ENCODE peak calls at places on chromosome 3, in seven cellular contexts. One of them, this sample, is unnamed.

GRCh38 chr3:179701176-179701827 is 48.5 kb downstream of the USP13 start:
- DNase-seq in astrocyte: no peak
- DNase-seq in OCI-LY7: no peak
- DNase-seq in ovary: no peak
- DNase-seq in esophagus squamous epithelium: no peak
- DNase-seq in heart right ventricle: no peak
- DNase-seq in adrenal gland: no peak
- DNase-seq in this sample: no peak

GRCh38 chr3:128946411-128946810 is 47.5 kb downstream of the CFAP92 start:
- DNase-seq in ovary: no peak
- DNase-seq in esophagus squamous epithelium: no peak
- DNase-seq in astrocyte: peak
- DNase-seq in OCI-LY7: no peak
- DNase-seq in heart right ventricle: no peak
- DNase-seq in adrenal gland: no peak
- DNase-seq in this sample: no peak

GRCh38 chr3:122942937-122943827 is 84.4 kb downstream of the SEMA5B start:
- DNase-seq in ovary: peak
- DNase-seq in astrocyte: peak
- DNase-seq in esophagus squamous epithelium: no peak
- DNase-seq in adrenal gland: peak
- DNase-seq in OCI-LY7: peak
- DNase-seq in heart right ventricle: peak
- DNase-seq in this sample: peak

GRCh38 chr3:197800379-197800778 is 9.3 kb downstream of the LRCH3 start:
- DNase-seq in OCI-LY7: no peak
- DNase-seq in esophagus squamous epithelium: no peak
- DNase-seq in astrocyte: peak
- DNase-seq in heart right ventricle: no peak
- DNase-seq in adrenal gland: no peak
- DNase-seq in ovary: no peak
- DNase-seq in this sample: no peak

GRCh38 chr3:12833226-12834161 is 7.9 kb downstream of the RPL32 start:
- DNase-seq in heart right ventricle: no peak
- DNase-seq in astrocyte: no peak
- DNase-seq in esophagus squamous epithelium: no peak
- DNase-seq in adrenal gland: no peak
- DNase-seq in OCI-LY7: no peak
- DNase-seq in ovary: no peak
- DNase-seq in this sample: no peak

GRCh38 chr3:122100591-122101491 is 45.7 kb downstream of the CD86 start:
- DNase-seq in OCI-LY7: peak
- DNase-seq in heart right ventricle: no peak
- DNase-seq in ovary: no peak
- DNase-seq in astrocyte: no peak
- DNase-seq in esophagus squamous epithelium: no peak
- DNase-seq in adrenal gland: no peak
- DNase-seq in this sample: no peak

GRCh38 chr3:59388555-59389280 is 338.9 kb upstream of the CFAP20DC start:
- DNase-seq in OCI-LY7: no peak
- DNase-seq in astrocyte: peak
- DNase-seq in adrenal gland: no peak
- DNase-seq in heart right ventricle: no peak
- DNase-seq in ovary: no peak
- DNase-seq in esophagus squamous epithelium: no peak
- DNase-seq in this sample: no peak

GRCh38 chr3:189927975-189928895 is 192.5 kb downstream of the P3H2 start:
- DNase-seq in esophagus squamous epithelium: no peak
- DNase-seq in heart right ventricle: no peak
- DNase-seq in adrenal gland: no peak
- DNase-seq in astrocyte: peak
- DNase-seq in ovary: no peak
- DNase-seq in OCI-LY7: no peak
- DNase-seq in this sample: no peak

GRCh38 chr3:122929188-122929465 is 98.4 kb downstream of the SEMA5B start:
- DNase-seq in heart right ventricle: no peak
- DNase-seq in adrenal gland: no peak
- DNase-seq in OCI-LY7: no peak
- DNase-seq in astrocyte: no peak
- DNase-seq in ovary: no peak
- DNase-seq in esophagus squamous epithelium: no peak
- DNase-seq in this sample: no peak

GRCh38 chr3:158770254-158771017 is 31.4 kb upstream of the MFSD1 start:
- DNase-seq in heart right ventricle: no peak
- DNase-seq in esophagus squamous epithelium: no peak
- DNase-seq in adrenal gland: no peak
- DNase-seq in astrocyte: peak
- DNase-seq in ovary: no peak
- DNase-seq in OCI-LY7: no peak
- DNase-seq in this sample: no peak

GRCh38 chr3:193905541-193905940 is 230.4 kb upstream of the HES1 start:
- DNase-seq in astrocyte: no peak
- DNase-seq in ovary: no peak
- DNase-seq in adrenal gland: peak
- DNase-seq in esophagus squamous epithelium: no peak
- DNase-seq in heart right ventricle: no peak
- DNase-seq in OCI-LY7: no peak
- DNase-seq in this sample: no peak

GRCh38 chr3:146161725-146162047 is 702 bp upstream of the PLOD2 start:
- DNase-seq in ovary: peak
- DNase-seq in OCI-LY7: no peak
- DNase-seq in esophagus squamous epithelium: no peak
- DNase-seq in astrocyte: peak
- DNase-seq in heart right ventricle: peak
- DNase-seq in adrenal gland: peak
- DNase-seq in this sample: peak

GRCh38 chr3:138898301-138898700 is 48.6 kb downstream of the FOXL2 start:
- DNase-seq in astrocyte: peak
- DNase-seq in heart right ventricle: peak
- DNase-seq in ovary: no peak
- DNase-seq in adrenal gland: no peak
- DNase-seq in OCI-LY7: no peak
- DNase-seq in esophagus squamous epithelium: no peak
- DNase-seq in this sample: no peak

GRCh38 chr3:188061133-188061532 is 92.8 kb upstream of the LPP start:
- DNase-seq in esophagus squamous epithelium: no peak
- DNase-seq in astrocyte: peak
- DNase-seq in adrenal gland: no peak
- DNase-seq in OCI-LY7: peak
- DNase-seq in ovary: no peak
- DNase-seq in heart right ventricle: no peak
- DNase-seq in this sample: no peak

GRCh38 chr3:55330355-55330754 is 156.8 kb downstream of the WNT5A start:
- DNase-seq in heart right ventricle: no peak
- DNase-seq in astrocyte: peak
- DNase-seq in esophagus squamous epithelium: no peak
- DNase-seq in ovary: peak
- DNase-seq in OCI-LY7: no peak
- DNase-seq in adrenal gland: peak
- DNase-seq in this sample: no peak

GRCh38 chr3:155173771-155174170 is 93.7 kb downstream of the MME start:
- DNase-seq in ovary: no peak
- DNase-seq in heart right ventricle: no peak
- DNase-seq in OCI-LY7: no peak
- DNase-seq in astrocyte: no peak
- DNase-seq in adrenal gland: no peak
- DNase-seq in esophagus squamous epithelium: no peak
- DNase-seq in this sample: no peak

GRCh38 chr3:102081587-102082289 is 232.4 kb downstream of the NFKBIZ start:
- DNase-seq in OCI-LY7: no peak
- DNase-seq in ovary: no peak
- DNase-seq in heart right ventricle: no peak
- DNase-seq in astrocyte: no peak
- DNase-seq in esophagus squamous epithelium: no peak
- DNase-seq in adrenal gland: no peak
- DNase-seq in this sample: no peak

GRCh38 chr3:61158676-61159075 is 92.6 kb downstream of the FHIT start:
- DNase-seq in OCI-LY7: no peak
- DNase-seq in esophagus squamous epithelium: no peak
- DNase-seq in astrocyte: no peak
- DNase-seq in ovary: no peak
- DNase-seq in heart right ventricle: no peak
- DNase-seq in adrenal gland: no peak
- DNase-seq in this sample: no peak

GRCh38 chr3:14279706-14280061 is 101.1 kb downstream of the LSM3 start:
- DNase-seq in astrocyte: no peak
- DNase-seq in OCI-LY7: no peak
- DNase-seq in heart right ventricle: no peak
- DNase-seq in adrenal gland: no peak
- DNase-seq in ovary: no peak
- DNase-seq in esophagus squamous epithelium: no peak
- DNase-seq in this sample: no peak

GRCh38 chr3:14277557-14277956 is 98.9 kb downstream of the LSM3 start:
- DNase-seq in OCI-LY7: no peak
- DNase-seq in esophagus squamous epithelium: no peak
- DNase-seq in heart right ventricle: no peak
- DNase-seq in ovary: no peak
- DNase-seq in astrocyte: no peak
- DNase-seq in adrenal gland: no peak
- DNase-seq in this sample: no peak

GRCh38 chr3:14280326-14280725 is 101.7 kb downstream of the LSM3 start:
- DNase-seq in adrenal gland: no peak
- DNase-seq in OCI-LY7: no peak
- DNase-seq in astrocyte: no peak
- DNase-seq in ovary: no peak
- DNase-seq in heart right ventricle: no peak
- DNase-seq in esophagus squamous epithelium: no peak
- DNase-seq in this sample: no peak

GRCh38 chr3:14278265-14278798 is 99.7 kb downstream of the LSM3 start:
- DNase-seq in adrenal gland: no peak
- DNase-seq in ovary: no peak
- DNase-seq in astrocyte: no peak
- DNase-seq in esophagus squamous epithelium: no peak
- DNase-seq in heart right ventricle: no peak
- DNase-seq in OCI-LY7: no peak
- DNase-seq in this sample: no peak

DNA sequence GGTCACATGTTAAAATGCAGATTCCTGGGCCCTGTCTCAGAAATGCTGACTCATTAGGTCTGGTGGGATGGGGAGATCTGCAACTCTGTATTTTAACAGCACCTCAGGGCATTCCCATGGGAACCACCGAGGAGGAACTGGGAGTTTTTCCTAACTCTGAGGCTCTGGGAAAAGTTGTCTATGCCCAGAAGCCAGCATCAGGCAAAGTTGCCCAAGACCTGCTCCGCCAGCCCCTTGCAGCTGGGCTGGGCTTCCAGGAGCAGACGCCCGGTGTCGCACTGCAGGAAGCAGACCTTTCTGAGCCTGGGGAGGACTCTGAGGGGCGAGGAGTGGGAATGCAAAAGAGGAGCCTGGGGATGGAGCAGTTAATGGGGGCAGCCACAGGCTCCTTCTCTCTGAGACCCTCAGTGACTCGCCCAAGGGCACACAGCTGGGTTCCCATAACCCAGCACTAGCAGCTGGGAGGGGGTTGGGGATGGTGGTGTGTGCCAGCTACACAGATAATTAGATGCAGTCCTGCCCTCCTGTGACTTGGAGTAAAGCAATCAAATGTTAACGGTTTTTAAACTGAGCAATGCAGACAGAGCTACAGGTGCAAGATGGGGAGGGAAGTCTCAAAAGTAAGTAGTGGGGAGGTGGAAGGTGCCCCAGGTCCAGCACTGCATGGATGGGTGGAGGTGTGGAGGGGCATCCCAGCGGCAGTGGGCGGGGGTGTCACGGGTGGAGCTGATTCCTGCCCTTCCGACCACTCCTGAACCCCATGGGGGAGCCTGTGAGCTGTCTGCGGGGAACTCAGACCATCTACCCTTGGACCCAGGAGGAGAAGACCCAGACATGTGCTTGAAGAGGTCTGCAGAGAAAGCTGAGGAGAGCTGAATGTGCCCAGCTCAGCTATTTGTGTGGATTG is 100.4 kb downstream of the LSM3 start:
- DNase-seq in OCI-LY7: no peak
- DNase-seq in heart right ventricle: no peak
- DNase-seq in adrenal gland: no peak
- DNase-seq in astrocyte: no peak
- DNase-seq in ovary: no peak
- DNase-seq in esophagus squamous epithelium: no peak
- DNase-seq in this sample: no peak
- H3K27ac ChIP-seq in OCI-LY7: no peak
- H3K27ac ChIP-seq in heart right ventricle: no peak
- H3K27ac ChIP-seq in adrenal gland: no peak
- H3K27ac ChIP-seq in astrocyte: no peak
- H3K27ac ChIP-seq in ovary: no peak
- H3K27ac ChIP-seq in esophagus squamous epithelium: no peak
- H3K27ac ChIP-seq in this sample: no peak

GRCh38 chr3:195270079-195270349 is 945 bp downstream of the XXYLT1 start:
- DNase-seq in OCI-LY7: no peak
- DNase-seq in heart right ventricle: no peak
- DNase-seq in ovary: no peak
- DNase-seq in astrocyte: no peak
- DNase-seq in adrenal gland: no peak
- DNase-seq in esophagus squamous epithelium: no peak
- DNase-seq in this sample: no peak
- H3K27ac ChIP-seq in OCI-LY7: no peak
- H3K27ac ChIP-seq in heart right ventricle: peak
- H3K27ac ChIP-seq in ovary: no peak
- H3K27ac ChIP-seq in astrocyte: no peak
- H3K27ac ChIP-seq in adrenal gland: peak
- H3K27ac ChIP-seq in esophagus squamous epithelium: peak
- H3K27ac ChIP-seq in this sample: peak

GRCh38 chr3:65761431-65761830 is 277.3 kb downstream of the MAGI1 start:
- DNase-seq in astrocyte: no peak
- DNase-seq in ovary: no peak
- DNase-seq in adrenal gland: no peak
- DNase-seq in esophagus squamous epithelium: no peak
- DNase-seq in heart right ventricle: no peak
- DNase-seq in OCI-LY7: no peak
- DNase-seq in this sample: no peak

GRCh38 chr3:65752636-65753035 is 286.1 kb downstream of the MAGI1 start:
- DNase-seq in esophagus squamous epithelium: no peak
- DNase-seq in astrocyte: no peak
- DNase-seq in ovary: no peak
- DNase-seq in adrenal gland: peak
- DNase-seq in OCI-LY7: no peak
- DNase-seq in heart right ventricle: no peak
- DNase-seq in this sample: no peak

GRCh38 chr3:65758871-65759598 is 279.7 kb downstream of the MAGI1 start:
- DNase-seq in heart right ventricle: no peak
- DNase-seq in ovary: no peak
- DNase-seq in adrenal gland: no peak
- DNase-seq in esophagus squamous epithelium: no peak
- DNase-seq in OCI-LY7: no peak
- DNase-seq in astrocyte: no peak
- DNase-seq in this sample: no peak

GRCh38 chr3:65761890-65762605 is 276.7 kb downstream of the MAGI1 start:
- DNase-seq in heart right ventricle: no peak
- DNase-seq in OCI-LY7: no peak
- DNase-seq in astrocyte: no peak
- DNase-seq in ovary: no peak
- DNase-seq in esophagus squamous epithelium: no peak
- DNase-seq in adrenal gland: no peak
- DNase-seq in this sample: no peak

GRCh38 chr3:65758438-65758837 is 280.3 kb downstream of the MAGI1 start:
- DNase-seq in OCI-LY7: no peak
- DNase-seq in adrenal gland: no peak
- DNase-seq in astrocyte: no peak
- DNase-seq in ovary: no peak
- DNase-seq in esophagus squamous epithelium: no peak
- DNase-seq in heart right ventricle: no peak
- DNase-seq in this sample: no peak
- H3K27ac ChIP-seq in OCI-LY7: no peak
- H3K27ac ChIP-seq in adrenal gland: no peak
- H3K27ac ChIP-seq in astrocyte: no peak
- H3K27ac ChIP-seq in ovary: no peak
- H3K27ac ChIP-seq in esophagus squamous epithelium: no peak
- H3K27ac ChIP-seq in heart right ventricle: no peak
- H3K27ac ChIP-seq in this sample: peak

GRCh38 chr3:124761935-124762334 is 31.7 kb downstream of the UMPS start:
- DNase-seq in esophagus squamous epithelium: no peak
- DNase-seq in ovary: no peak
- DNase-seq in heart right ventricle: no peak
- DNase-seq in astrocyte: no peak
- DNase-seq in OCI-LY7: no peak
- DNase-seq in adrenal gland: no peak
- DNase-seq in this sample: no peak
- H3K27ac ChIP-seq in esophagus squamous epithelium: peak
- H3K27ac ChIP-seq in ovary: peak
- H3K27ac ChIP-seq in heart right ventricle: no peak
- H3K27ac ChIP-seq in astrocyte: no peak
- H3K27ac ChIP-seq in OCI-LY7: no peak
- H3K27ac ChIP-seq in adrenal gland: peak
- H3K27ac ChIP-seq in this sample: no peak